ENCODE peak calls at places on chromosome 3, in four cellular contexts. One of them, this sample, is unnamed.

GRCh38 chr3:50617096-50617791 is at the start of gene MAPKAPK3:
- DNase-seq in PC-9: peak
- DNase-seq in colonic mucosa: peak
- DNase-seq in WTC11: no peak
- DNase-seq in this sample: no peak

GRCh38 chr3:133910422-133910821 is 14.7 kb upstream of the RAB6B start:
- DNase-seq in PC-9: no peak
- DNase-seq in colonic mucosa: no peak
- DNase-seq in WTC11: no peak
- DNase-seq in this sample: no peak

GRCh38 chr3:71245971-71246860 is 337.3 kb downstream of the FOXP1 start:
- DNase-seq in WTC11: no peak
- DNase-seq in colonic mucosa: no peak
- DNase-seq in PC-9: no peak
- DNase-seq in this sample: no peak

GRCh38 chr3:177589921-177590336 is 392.6 kb upstream of the TBL1XR1 start:
- DNase-seq in PC-9: peak
- DNase-seq in WTC11: no peak
- DNase-seq in colonic mucosa: no peak
- DNase-seq in this sample: peak

GRCh38 chr3:152320201-152320617 is 51.5 kb downstream of the MBNL1 start:
- DNase-seq in PC-9: no peak
- DNase-seq in colonic mucosa: no peak
- DNase-seq in WTC11: no peak
- DNase-seq in this sample: no peak

GRCh38 chr3:179088306-179088705 is 16.7 kb upstream of the ZMAT3 start:
- DNase-seq in WTC11: no peak
- DNase-seq in PC-9: no peak
- DNase-seq in colonic mucosa: no peak
- DNase-seq in this sample: no peak

GRCh38 chr3:144677118-144677517 is 705.5 kb downstream of the DIPK2A start:
- DNase-seq in WTC11: no peak
- DNase-seq in PC-9: no peak
- DNase-seq in colonic mucosa: no peak
- DNase-seq in this sample: no peak

GRCh38 chr3:85584779-85585356 is 626.1 kb downstream of the CADM2 start:
- DNase-seq in colonic mucosa: no peak
- DNase-seq in WTC11: no peak
- DNase-seq in PC-9: no peak
- DNase-seq in this sample: no peak

GRCh38 chr3:45110185-45110833 is 35.9 kb downstream of the CDCP1 start:
- DNase-seq in colonic mucosa: peak
- DNase-seq in WTC11: no peak
- DNase-seq in PC-9: no peak
- DNase-seq in this sample: peak

GRCh38 chr3:109362823-109363222 is 25.5 kb upstream of the DPPA4 start:
- DNase-seq in colonic mucosa: no peak
- DNase-seq in PC-9: no peak
- DNase-seq in WTC11: no peak
- DNase-seq in this sample: no peak

GRCh38 chr3:105537371-105538075 is 170.8 kb downstream of the ALCAM start:
- DNase-seq in PC-9: no peak
- DNase-seq in colonic mucosa: no peak
- DNase-seq in WTC11: no peak
- DNase-seq in this sample: no peak

GRCh38 chr3:8595935-8596262 is 48.7 kb downstream of the SSUH2 start:
- DNase-seq in WTC11: no peak
- DNase-seq in PC-9: no peak
- DNase-seq in colonic mucosa: no peak
- DNase-seq in this sample: no peak

GRCh38 chr3:82157952-82158351 is 396.5 kb upstream of the GBE1 start:
- DNase-seq in PC-9: no peak
- DNase-seq in colonic mucosa: no peak
- DNase-seq in WTC11: no peak
- DNase-seq in this sample: no peak

GRCh38 chr3:48142316-48142870 is 45.8 kb downstream of the CDC25A start:
- DNase-seq in PC-9: peak
- DNase-seq in colonic mucosa: peak
- DNase-seq in WTC11: no peak
- DNase-seq in this sample: no peak

GRCh38 chr3:43755511-43756200 is 64.9 kb downstream of the ABHD5 start:
- DNase-seq in WTC11: no peak
- DNase-seq in PC-9: no peak
- DNase-seq in colonic mucosa: no peak
- DNase-seq in this sample: no peak

GRCh38 chr3:145557405-145557804 is 603.6 kb downstream of the PLOD2 start:
- DNase-seq in PC-9: no peak
- DNase-seq in colonic mucosa: no peak
- DNase-seq in WTC11: no peak
- DNase-seq in this sample: no peak

GRCh38 chr3:142318331-142318730 is 92.9 kb upstream of the GK5 start:
- DNase-seq in PC-9: no peak
- DNase-seq in colonic mucosa: no peak
- DNase-seq in WTC11: no peak
- DNase-seq in this sample: no peak

GRCh38 chr3:86282106-86282787 is 708.7 kb downstream of the VGLL3 start:
- DNase-seq in PC-9: no peak
- DNase-seq in colonic mucosa: no peak
- DNase-seq in WTC11: no peak
- DNase-seq in this sample: no peak

GRCh38 chr3:12840591-12841084 is 727 bp downstream of the RPL32 start:
- DNase-seq in WTC11: no peak
- DNase-seq in colonic mucosa: no peak
- DNase-seq in PC-9: no peak
- DNase-seq in this sample: no peak

GRCh38 chr3:11915621-11916417 is 69.1 kb upstream of the TAMM41 start:
- DNase-seq in WTC11: no peak
- DNase-seq in colonic mucosa: no peak
- DNase-seq in PC-9: no peak
- DNase-seq in this sample: no peak

GRCh38 chr3:99413504-99413903 is 224.9 kb upstream of the COL8A1 start:
- DNase-seq in PC-9: no peak
- DNase-seq in colonic mucosa: no peak
- DNase-seq in WTC11: no peak
- DNase-seq in this sample: no peak

GRCh38 chr3:126555795-126556636 is 2.7 kb downstream of the C3orf22 start:
- DNase-seq in WTC11: no peak
- DNase-seq in colonic mucosa: no peak
- DNase-seq in PC-9: no peak
- DNase-seq in this sample: peak

This sample was measured in mucosa of gallbladder.